ENCODE peak calls at places on chromosomes 3 and 15, in seven cellular contexts. Y is SK-N-SH, W is HepG2, L is K562, O is H1, E is HCT116, I is GM12878. P is an unnamed sample.
A peak's percentile ranks its signal among the peaks of the same experiment; 100 is the strongest.

GRCh38 chr3:112582242-112582874 is 20.5 kb downstream of the SLC35A5 start:
- DNase-seq in E (peak; percentile 34), L (no peak), W (peak; percentile 21), O (no peak), Y (peak; percentile 14), I (no peak), P (peak; percentile 27)

GRCh38 chr15:58524247-58524646 is 92.5 kb downstream of the LIPC start:
- DNase-seq in O (no peak), E (no peak), W (peak; percentile 10), Y (no peak), I (no peak), L (no peak), P (no peak)

GRCh38 chr3:24343084-24343783 is 151.4 kb downstream of the THRB start:
- DNase-seq in E (no peak), O (no peak), I (no peak), Y (no peak), L (no peak), W (no peak), P (no peak)

GRCh38 chr3:57446318-57446841 is 97.8 kb downstream of the DNAH12 start:
- DNase-seq in I (no peak), L (peak; percentile 13), Y (no peak), O (no peak), W (no peak), E (no peak), P (no peak)

GRCh38 chr15:42094512-42094963 is at the start of gene PLA2G4D:
- DNase-seq in L (no peak), Y (no peak), I (no peak), O (no peak), E (no peak), W (no peak), P (no peak)

GRCh38 chr15:75455982-75456531 is 4.6 kb upstream of the SIN3A start:
- DNase-seq in L (peak; percentile 46), W (peak; percentile 40), O (peak; percentile 82), E (peak; percentile 12), I (peak; percentile 20), Y (no peak), P (no peak)

GRCh38 chr15:68228971-68229385 is 550 bp downstream of the CLN6 start:
- DNase-seq in E (no peak), Y (no peak), L (no peak), W (no peak), O (no peak), I (no peak), P (no peak)

GRCh38 chr3:105351821-105352220 is 14.9 kb upstream of the ALCAM start:
- DNase-seq in E (no peak), L (no peak), O (no peak), W (no peak), I (no peak), Y (no peak), P (no peak)

GRCh38 chr3:159775372-159775961 is 213.2 kb upstream of the IL12A start:
- DNase-seq in W (no peak), O (peak; percentile 71), E (no peak), I (no peak), L (no peak), Y (peak; percentile 32), P (no peak)

GRCh38 chr15:51658664-51659063 is 22.6 kb upstream of the SCG3 start:
- DNase-seq in E (no peak), W (no peak), Y (no peak), L (peak; percentile 31), O (no peak), I (no peak), P (no peak)

GRCh38 chr3:102158080-102158756 is 276.6 kb upstream of the ZPLD1 start:
- DNase-seq in E (no peak), O (no peak), W (no peak), L (no peak), Y (no peak), I (no peak), P (no peak)

GRCh38 chr3:61832375-61833229 is 271.2 kb downstream of the PTPRG start:
- DNase-seq in I (no peak), W (no peak), L (no peak), O (no peak), Y (no peak), E (no peak), P (no peak)

GRCh38 chr3:182485306-182485705 is 308.0 kb upstream of the ATP11B start:
- DNase-seq in L (no peak), Y (no peak), W (no peak), I (no peak), E (no peak), O (no peak), P (no peak)

GRCh38 chr3:182479766-182480336 is 313.5 kb upstream of the ATP11B start:
- DNase-seq in O (no peak), Y (no peak), E (no peak), I (no peak), L (no peak), W (no peak), P (no peak)

GRCh38 chr3:182484184-182484583 is 309.1 kb upstream of the ATP11B start:
- DNase-seq in L (no peak), O (no peak), E (no peak), Y (no peak), W (no peak), I (no peak), P (no peak)

GRCh38 chr3:182484682-182485081 is 308.6 kb upstream of the ATP11B start:
- DNase-seq in E (no peak), L (no peak), O (no peak), I (no peak), W (no peak), Y (no peak), P (no peak)

GRCh38 chr3:182482692-182483091 is 310.6 kb upstream of the ATP11B start:
- DNase-seq in I (no peak), W (no peak), Y (no peak), L (no peak), E (no peak), O (no peak), P (no peak)
- TF ChIP-seq SIN3A in I (no peak), W (no peak), Y (no peak), L (no peak), E (no peak), O (no peak), P (no peak)

GRCh38 chr3:134356411-134357040 is 17.7 kb downstream of the AMOTL2 start:
- DNase-seq in L (no peak), O (no peak), E (no peak), Y (no peak), I (no peak), W (no peak), P (no peak)

GRCh38 chr3:134359121-134360010 is 14.9 kb downstream of the AMOTL2 start:
- DNase-seq in L (no peak), E (no peak), O (no peak), W (no peak), I (no peak), Y (no peak), P (no peak)

GRCh38 chr3:134360046-134360445 is 14.2 kb downstream of the AMOTL2 start:
- DNase-seq in O (no peak), Y (no peak), E (no peak), I (no peak), W (no peak), L (no peak), P (no peak)

GRCh38 chr3:134357261-134357913 is 16.9 kb downstream of the AMOTL2 start:
- DNase-seq in Y (no peak), O (no peak), I (no peak), E (no peak), W (no peak), L (no peak), P (no peak)

GRCh38 chr3:134357914-134358811 is 16.1 kb downstream of the AMOTL2 start:
- DNase-seq in Y (peak; percentile 57), E (peak; percentile 52), I (no peak), O (no peak), W (peak; percentile 87), L (peak; percentile 26), P (no peak)
- TF ChIP-seq SIN3A in Y (no peak), E (no peak), I (no peak), O (no peak), W (no peak), L (no peak), P (no peak)

GRCh38 chr3:54197509-54197908 is 75.2 kb downstream of the CACNA2D3 start:
- DNase-seq in L (no peak), O (no peak), E (no peak), Y (no peak), I (no peak), W (no peak), P (no peak)

GRCh38 chr3:54206874-54207273 is 84.5 kb downstream of the CACNA2D3 start:
- DNase-seq in E (no peak), O (no peak), W (no peak), I (no peak), Y (peak; percentile 7), L (no peak), P (no peak)

GRCh38 chr3:54198556-54198955 is 76.2 kb downstream of the CACNA2D3 start:
- DNase-seq in O (no peak), I (no peak), E (no peak), W (no peak), L (no peak), Y (no peak), P (no peak)

GRCh38 chr3:54202651-54203248 is 80.4 kb downstream of the CACNA2D3 start:
- DNase-seq in L (no peak), Y (no peak), E (no peak), W (no peak), O (no peak), I (no peak), P (no peak)

DNA sequence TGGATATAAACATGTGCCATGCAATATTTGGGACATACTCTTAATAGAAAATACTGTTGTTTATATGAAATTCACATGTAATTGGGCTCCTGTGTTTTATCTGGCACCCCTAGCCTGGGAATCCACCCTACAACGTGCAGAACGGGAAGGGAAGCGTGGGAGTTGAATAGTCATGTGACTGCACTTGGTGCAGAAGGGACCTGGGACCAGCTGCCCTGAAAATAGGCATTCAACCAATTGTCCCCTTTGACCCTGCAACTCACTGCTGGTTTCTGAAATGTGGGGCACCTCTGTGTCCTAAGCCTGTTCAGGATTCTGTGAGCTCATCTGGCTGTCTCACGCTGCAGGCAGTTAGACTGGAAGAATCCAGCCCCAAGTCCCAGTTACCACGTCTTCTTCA is 79.7 kb downstream of the CACNA2D3 start:
- DNase-seq in Y (no peak), O (no peak), W (no peak), L (no peak), I (no peak), E (no peak), P (no peak)
- TF ChIP-seq SIN3A in Y (no peak), O (no peak), W (no peak), L (no peak), I (no peak), E (no peak), P (no peak)

DNA sequence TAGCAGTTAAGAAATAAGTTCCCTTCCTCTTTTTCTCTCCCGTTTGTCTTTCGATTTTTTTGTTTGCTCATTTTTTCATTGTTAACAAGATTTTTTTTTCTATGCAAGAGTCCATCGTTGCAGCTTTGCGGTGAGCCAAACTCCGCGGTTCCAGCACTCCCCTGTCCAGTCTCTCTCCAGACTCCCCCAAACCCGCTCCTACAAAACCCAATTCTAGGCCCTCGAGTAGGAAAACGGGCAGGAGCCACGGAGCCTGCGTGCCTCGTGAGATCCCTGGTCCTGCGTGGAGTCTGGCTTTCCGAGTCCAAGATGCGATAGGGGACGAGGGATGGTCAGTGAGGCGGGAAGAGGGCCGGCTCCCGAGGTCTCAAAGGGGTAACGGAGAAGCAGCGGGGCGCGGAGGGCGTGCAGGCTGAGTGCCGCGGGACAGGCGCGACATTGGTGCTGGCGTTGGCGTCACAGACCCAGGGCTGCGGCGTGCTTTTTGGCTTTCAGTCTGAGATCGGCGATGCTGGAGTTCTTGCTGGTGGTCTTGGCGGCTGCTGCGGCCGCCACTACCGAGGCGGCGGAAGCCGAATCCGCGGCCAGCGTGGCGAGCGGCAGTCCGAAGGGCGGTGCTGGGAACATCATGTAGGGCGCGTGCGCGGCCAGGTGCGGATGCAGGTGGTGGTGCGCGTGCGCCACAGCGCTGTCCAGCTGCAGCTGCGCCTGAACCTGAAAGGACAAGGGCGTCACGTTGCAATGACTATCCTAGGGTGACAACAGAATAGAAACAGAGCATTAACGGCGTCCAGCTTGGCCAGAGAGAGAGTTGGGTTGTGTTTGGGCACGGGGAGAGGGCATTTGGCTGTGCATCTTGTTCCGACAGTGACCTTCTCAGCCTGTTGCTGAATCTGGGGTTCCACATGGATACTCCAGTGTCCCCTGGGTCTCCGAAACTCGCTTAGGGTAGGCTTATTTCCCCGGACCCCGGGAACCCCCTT is 8.4 kb downstream of the SHOX2 start:
- DNase-seq in I (peak; percentile 54), W (peak; percentile 76), L (no peak), E (no peak), Y (no peak), O (peak; percentile 91), P (no peak)
- TF ChIP-seq SIN3A in I (peak; percentile 66), W (peak; percentile 67), L (no peak), E (no peak), Y (no peak), O (peak; percentile 99), P (peak; percentile 61)

P was measured in Panc1.